ENCODE peak calls at places on chromosomes 2 and 18, in four cellular contexts. Z is stimulated activated CD8-positive, alpha-beta memory T cell treated with anti-CD3 and anti-CD28 coated beads, Interleukin-15, amount 100 ng/mL, for 1 hour; U is B cell; H is A549. X is an unnamed sample.

GRCh38 chr18:79950440-79951341 is 762 bp downstream of the SLC66A2 start:
- DNase-seq in Z (no peak), U (peak; percentile 37), H (no peak), X (no peak)

GRCh38 chr2:142724186-142724585 is 153.3 kb upstream of the KYNU start:
- DNase-seq in U (no peak), Z (no peak), H (no peak), X (no peak)

GRCh38 chr18:13516855-13517254 is 209.5 kb downstream of the FAM210A start:
- DNase-seq in H (no peak), Z (no peak), U (no peak), X (no peak)

GRCh38 chr2:230347659-230348305 is 20.8 kb downstream of the SP140L start:
- DNase-seq in U (no peak), H (no peak), Z (no peak), X (no peak)

GRCh38 chr2:218776488-218776887 is 5.5 kb upstream of the CYP27A1 start:
- DNase-seq in H (no peak), U (no peak), Z (no peak), X (no peak)

GRCh38 chr2:181742908-181743722 is 62.8 kb upstream of the NEUROD1 start:
- DNase-seq in U (no peak), Z (no peak), H (peak; percentile 65), X (no peak)

GRCh38 chr2:86372641-86373502 is 35.4 kb upstream of the REEP1 start:
- DNase-seq in U (no peak), H (peak; percentile 72), Z (no peak), X (no peak)

GRCh38 chr2:146312899-146313298 is 1531.9 kb upstream of the ACVR2A start:
- DNase-seq in H (no peak), Z (no peak), U (no peak), X (no peak)

GRCh38 chr2:158099716-158100115 is 2.0 kb upstream of the UPP2 start:
- DNase-seq in H (peak; percentile 46), U (no peak), Z (no peak), X (no peak)

GRCh38 chr2:25851740-25852503 is 26.4 kb downstream of the ASXL2 start:
- DNase-seq in Z (no peak), U (peak; percentile 60), H (peak; percentile 87), X (peak; percentile 37)

GRCh38 chr2:158726906-158727592 is 68.1 kb upstream of the DAPL1 start:
- DNase-seq in H (no peak), U (no peak), Z (no peak), X (no peak)

GRCh38 chr2:229612395-229612971 is 101.9 kb downstream of the DNER start:
- DNase-seq in H (no peak), Z (no peak), U (no peak), X (no peak)

GRCh38 chr18:48790869-48791635 is 159.7 kb downstream of the SMAD7 start:
- DNase-seq in Z (no peak), U (no peak), H (no peak), X (no peak)

GRCh38 chr2:43576983-43577892 is 18.6 kb downstream of the THADA start:
- DNase-seq in Z (no peak), U (no peak), H (peak; percentile 77), X (no peak)

GRCh38 chr2:201118957-201119848 is 3.2 kb downstream of the CFLAR start:
- DNase-seq in Z (no peak), H (no peak), U (no peak), X (no peak)

GRCh38 chr2:21642647-21643046 is 518.9 kb downstream of the TDRD15 start:
- DNase-seq in Z (no peak), H (no peak), U (no peak), X (no peak)

GRCh38 chr2:201208563-201209252 is 25.8 kb downstream of the CASP10 start:
- DNase-seq in U (peak; percentile 83), Z (no peak), H (no peak), X (no peak)

GRCh38 chr18:57008001-57008686 is 138.7 kb upstream of the BOD1L2 start:
- DNase-seq in H (no peak), U (no peak), Z (no peak), X (no peak)

GRCh38 chr2:206274434-206275273 is at the start of gene ZDBF2:
- DNase-seq in Z (no peak), H (peak; percentile 66), U (peak; percentile 42), X (peak; percentile 34)

GRCh38 chr2:188787002-188787660 is 187.0 kb upstream of the COL3A1 start:
- DNase-seq in H (peak; percentile 13), U (no peak), Z (no peak), X (no peak)

GRCh38 chr2:146579154-146579930 is 1265.5 kb upstream of the ACVR2A start:
- DNase-seq in Z (no peak), U (no peak), H (peak; percentile 42), X (no peak)

GRCh38 chr2:206562375-206562774 is 79.9 kb upstream of the FAM237A start:
- DNase-seq in Z (no peak), U (no peak), H (peak; percentile 16), X (no peak)

GRCh38 chr18:48165104-48165866 is 234.8 kb upstream of the SMAD2 start:
- DNase-seq in Z (no peak), U (no peak), H (no peak), X (no peak)

GRCh38 chr2:239291505-239292350 is 109.1 kb downstream of the HDAC4 start:
- DNase-seq in H (no peak), U (peak; percentile 64), Z (no peak), X (no peak)

GRCh38 chr2:206639636-206640035 is 2.7 kb upstream of the FAM237A start:
- DNase-seq in H (no peak), U (no peak), Z (no peak), X (no peak)

GRCh38 chr2:133062946-133063345 is 392.9 kb upstream of the LYPD1 start:
- DNase-seq in U (no peak), Z (no peak), H (no peak), X (no peak)

GRCh38 chr2:231928481-231928880 is 2.3 kb upstream of the NPPC start:
- DNase-seq in H (peak; percentile 21), Z (no peak), U (no peak), X (no peak)

GRCh38 chr2:227033471-227034148 is 130.4 kb downstream of the COL4A4 start:
- DNase-seq in Z (no peak), U (no peak), H (peak; percentile 55), X (no peak)

GRCh38 chr2:17375262-17375661 is 143.0 kb downstream of the RAD51AP2 start:
- DNase-seq in H (no peak), U (no peak), Z (no peak), X (no peak)

GRCh38 chr2:222264791-222265320 is 33.9 kb downstream of the PAX3 start:
- DNase-seq in Z (no peak), U (no peak), H (no peak), X (no peak)

GRCh38 chr2:181174880-181175590 is 194.6 kb downstream of the UBE2E3 start:
- DNase-seq in H (no peak), U (no peak), Z (no peak), X (no peak)

X was measured in central memory CD8-positive, alpha-beta T cell.